ENCODE peak calls at places on chromosome 3, in five cellular contexts. P, D, A, B and Q are unnamed samples.
A peak's percentile ranks its signal among the peaks of the same experiment; 100 is the strongest.

GRCh38 chr3:29695201-29695904 is 414.5 kb downstream of the RBMS3 start:
- DNase-seq in P (no peak), D (peak; percentile 97), A (no peak), B (peak; percentile 55), Q (no peak)

GRCh38 chr3:196454935-196455334 is 22.7 kb upstream of the UBXN7 start:
- DNase-seq in P (no peak), D (peak; percentile 78), A (no peak), B (no peak), Q (peak; percentile 78)

GRCh38 chr3:30768703-30769550 is 125.5 kb downstream of the GADL1 start:
- DNase-seq in P (peak; percentile 66), D (peak; percentile 40), A (peak; percentile 23), B (peak; percentile 32), Q (peak; percentile 35)

GRCh38 chr3:160128086-160128485 is 97.1 kb upstream of the C3orf80 start:
- DNase-seq in P (no peak), D (no peak), A (no peak), B (no peak), Q (no peak)

GRCh38 chr3:72176537-72177041 is 391.6 kb upstream of the PROK2 start:
- DNase-seq in P (no peak), D (no peak), A (peak; percentile 77), B (no peak), Q (no peak)

GRCh38 chr3:140186421-140186920 is 251.5 kb downstream of the CLSTN2 start:
- DNase-seq in P (no peak), D (peak; percentile 61), A (no peak), B (peak; percentile 50), Q (peak; percentile 9)

GRCh38 chr3:151232991-151233390 is 30.0 kb upstream of the GPR171 start:
- DNase-seq in P (no peak), D (no peak), A (no peak), B (no peak), Q (no peak)

GRCh38 chr3:28840976-28841376 is 439.9 kb upstream of the RBMS3 start:
- DNase-seq in P (no peak), D (no peak), A (no peak), B (no peak), Q (no peak)

GRCh38 chr3:185715091-185715490 is 109.8 kb downstream of the IGF2BP2 start:
- DNase-seq in P (no peak), D (no peak), A (no peak), B (peak; percentile 76), Q (no peak)